ENCODE peak calls at places on chromosomes 1 and 21, in eight cellular contexts. D is stomach; Z is ovary; I is A549; T is hepatocyte; R is fibroblast of lung; J is CD8-positive, alpha-beta T cell; U is lower lobe of right lung. X is an unnamed sample.

GRCh38 chr1:202710070-202711025 is at the start of gene SYT2:
- DNase-seq in Z (peak; percentile 87), D (peak; percentile 35), J (no peak), I (no peak), R (peak; percentile 31), T (peak; percentile 68), U (no peak), X (peak; percentile 22)

GRCh38 chr1:93255222-93256079 is 74.9 kb downstream of the CCDC18 start:
- DNase-seq in R (peak; percentile 86), Z (no peak), D (no peak), I (no peak), J (no peak), T (no peak), U (no peak), X (peak; percentile 46)

GRCh38 chr21:19340954-19341353 is 937.4 kb upstream of the TMPRSS15 start:
- DNase-seq in J (no peak), R (no peak), T (no peak), Z (no peak), D (peak; percentile 30), U (no peak), I (no peak), X (no peak)

GRCh38 chr1:17881761-17882160 is 126.6 kb downstream of the ACTL8 start:
- DNase-seq in Z (no peak), R (no peak), I (no peak), U (no peak), J (no peak), T (no peak), D (no peak), X (no peak)

GRCh38 chr21:44789880-44790279 is 11.7 kb downstream of the UBE2G2 start:
- DNase-seq in D (no peak), J (no peak), Z (no peak), R (peak; percentile 83), T (no peak), I (no peak), U (no peak), X (no peak)

GRCh38 chr1:24964811-24965570 is 34.9 kb upstream of the RUNX3 start:
- DNase-seq in U (peak; percentile 63), J (peak; percentile 87), T (no peak), R (peak; percentile 94), Z (no peak), D (peak; percentile 62), I (no peak), X (no peak)

GRCh38 chr1:25692560-25692959 is 76.0 kb downstream of the MAN1C1 start:
- DNase-seq in J (peak; percentile 34), R (no peak), Z (no peak), U (no peak), I (peak; percentile 19), T (no peak), D (no peak), X (no peak)

GRCh38 chr1:203702130-203702577 is 62.8 kb upstream of the LAX1 start:
- DNase-seq in R (peak; percentile 12), I (peak; percentile 57), U (no peak), J (peak; percentile 76), D (peak; percentile 58), Z (peak; percentile 60), T (peak; percentile 76), X (peak; percentile 49)

GRCh38 chr21:29302340-29302991 is 3.7 kb downstream of the BACH1 start:
- DNase-seq in J (no peak), D (no peak), R (peak; percentile 36), T (peak; percentile 30), Z (no peak), U (no peak), I (no peak), X (peak; percentile 50)

GRCh38 chr1:169106921-169107672 is 607 bp downstream of the ATP1B1 start:
- DNase-seq in J (no peak), T (no peak), U (peak; percentile 61), I (no peak), R (no peak), D (no peak), Z (no peak), X (no peak)

GRCh38 chr21:26136686-26137085 is 33.9 kb downstream of the APP start:
- DNase-seq in D (no peak), T (no peak), J (no peak), U (no peak), I (no peak), Z (no peak), R (peak; percentile 51), X (no peak)

GRCh38 chr1:246726255-246726679 is 2.1 kb downstream of the SCCPDH start:
- DNase-seq in J (no peak), I (no peak), D (no peak), T (no peak), R (no peak), Z (no peak), U (no peak), X (no peak)

GRCh38 chr1:45359882-45360513 is 19.8 kb upstream of the MUTYH start:
- DNase-seq in D (peak; percentile 69), T (peak; percentile 82), Z (peak; percentile 69), J (peak; percentile 53), I (peak; percentile 48), U (no peak), R (peak; percentile 51), X (peak; percentile 81)

GRCh38 chr1:240350910-240351331 is 259.2 kb downstream of the FMN2 start:
- DNase-seq in J (no peak), T (no peak), I (peak; percentile 14), D (no peak), R (peak; percentile 97), Z (no peak), U (no peak), X (peak; percentile 57)

GRCh38 chr1:216224233-216224632 is 199.0 kb downstream of the USH2A start:
- DNase-seq in I (no peak), D (no peak), T (no peak), Z (no peak), R (no peak), U (no peak), J (no peak), X (no peak)

GRCh38 chr1:160204526-160205241 is 500 bp upstream of the PEA15 start:
- DNase-seq in T (no peak), D (no peak), R (no peak), U (no peak), J (no peak), Z (no peak), I (no peak), X (no peak)

GRCh38 chr1:92879316-92879968 is 47.6 kb downstream of the RPL5 start:
- DNase-seq in J (no peak), T (no peak), R (no peak), Z (no peak), I (no peak), D (no peak), U (no peak), X (no peak)

GRCh38 chr1:54304518-54304917 is 101.7 kb downstream of the SSBP3 start:
- DNase-seq in Z (no peak), I (no peak), U (no peak), T (no peak), D (no peak), R (no peak), J (no peak), X (no peak)

GRCh38 chr1:6440198-6441126 is 15.9 kb downstream of the ESPN start:
- DNase-seq in I (peak; percentile 37), Z (no peak), J (peak; percentile 77), D (peak; percentile 78), R (peak; percentile 43), T (peak; percentile 84), U (peak; percentile 78), X (peak; percentile 81)
- H3K4me3 ChIP-seq in I (peak overlapping the region; percentile 42), Z (no peak overlapping the region), J (no peak overlapping the region), D (peak overlapping the region; percentile 14), R (no peak overlapping the region), T (no peak overlapping the region), U (peak overlapping the region; percentile 6), X (no peak overlapping the region)

DNA sequence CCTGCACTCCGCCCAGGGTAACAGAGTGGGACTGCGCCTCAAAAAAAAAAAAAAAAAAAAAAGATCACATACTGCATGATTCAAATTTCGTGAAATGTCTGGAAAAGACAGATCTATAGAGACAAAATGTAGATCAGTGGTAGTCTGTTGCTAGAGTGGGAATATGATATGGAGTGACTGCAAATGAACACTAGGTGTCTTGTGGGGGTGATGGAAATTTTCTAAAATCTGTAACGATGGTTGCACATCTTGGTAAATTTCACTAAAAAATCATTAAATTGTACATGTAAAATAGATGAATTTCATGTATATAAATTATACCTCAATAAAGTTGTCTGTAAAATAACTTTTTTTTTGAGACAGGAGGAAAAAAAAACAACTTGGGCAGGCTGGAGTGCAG is 5.5 kb downstream of the AIDA start:
- DNase-seq in D (no peak), U (no peak), T (no peak), I (no peak), R (no peak), Z (no peak), J (no peak), X (no peak)
- TF ChIP-seq CTCF in D (no peak), U (no peak), T (no peak), I (no peak), R (no peak), Z (no peak), J (no peak), X (no peak)

DNA sequence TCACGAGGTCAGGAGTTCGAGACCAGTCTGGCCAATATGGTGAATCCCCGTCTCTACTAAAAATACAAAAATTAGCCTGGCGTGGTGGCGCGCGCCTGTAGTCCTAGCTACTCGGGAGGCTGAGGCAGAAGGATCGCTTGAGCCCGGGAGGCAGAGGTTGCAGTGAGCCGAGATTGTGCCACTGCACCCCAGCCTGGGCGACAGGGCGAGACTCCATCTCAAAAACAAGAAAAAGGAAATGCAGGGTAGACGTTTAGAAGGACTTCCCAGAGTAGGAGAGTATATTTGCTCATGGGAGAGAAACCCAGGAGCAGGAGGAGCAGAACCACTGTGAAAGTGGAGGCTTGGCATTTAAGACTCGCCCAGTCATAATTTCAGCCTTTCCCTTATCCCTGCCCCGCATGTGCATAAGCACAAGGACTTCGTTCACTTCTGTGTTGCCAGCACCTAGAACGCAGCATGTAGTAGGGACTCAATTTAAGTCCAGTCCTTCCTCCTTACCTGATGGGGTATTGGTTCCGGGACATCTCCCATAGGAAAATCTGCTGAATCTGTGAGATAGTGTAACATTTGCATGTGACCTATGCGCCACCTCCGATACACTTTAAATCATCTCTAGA is 5.2 kb upstream of the MEF2D start:
- DNase-seq in D (no peak), Z (no peak), I (no peak), J (no peak), R (no peak), U (no peak), T (no peak), X (no peak)
- H3K4me3 ChIP-seq in D (peak overlapping the region; percentile 32), Z (no peak overlapping the region), I (peak overlapping the region; percentile 16), J (peak overlapping the region; percentile 46), R (no peak overlapping the region), U (peak overlapping the region; percentile 43), T (no peak overlapping the region), X (peak overlapping the region; percentile 43)

GRCh38 chr1:115794976-115795375 is 26.5 kb upstream of the CASQ2 start:
- DNase-seq in T (no peak), R (no peak), U (no peak), J (no peak), I (no peak), Z (no peak), D (no peak), X (peak; percentile 77)

GRCh38 chr1:115791816-115792215 is 23.3 kb upstream of the CASQ2 start:
- DNase-seq in R (no peak), U (no peak), T (no peak), J (no peak), Z (no peak), D (no peak), I (no peak), X (peak; percentile 90)

GRCh38 chr1:115793162-115793561 is 24.6 kb upstream of the CASQ2 start:
- DNase-seq in I (no peak), J (no peak), T (no peak), U (no peak), Z (no peak), R (no peak), D (no peak), X (peak; percentile 50)

GRCh38 chr1:115790846-115791245 is 22.3 kb upstream of the CASQ2 start:
- DNase-seq in I (no peak), R (no peak), U (no peak), D (no peak), Z (no peak), T (no peak), J (no peak), X (peak; percentile 30)

GRCh38 chr1:115790356-115790755 is 21.8 kb upstream of the CASQ2 start:
- DNase-seq in I (no peak), J (no peak), T (no peak), D (no peak), U (no peak), R (no peak), Z (no peak), X (no peak)
- TF ChIP-seq CTCF in I (no peak), J (no peak), T (no peak), D (no peak), U (no peak), R (no peak), Z (no peak), X (no peak)